ENCODE peak calls at places on chromosome 20, in five cellular contexts. One of them, this sample, is unnamed.

GRCh38 chr20:58021481-58021880 is 207.0 kb downstream of the ANKRD60 start:
- DNase-seq in IMR-90: no peak
- DNase-seq in trophoblast cell: no peak
- DNase-seq in H1: peak
- DNase-seq in neuronal stem cell: no peak
- DNase-seq in this sample: no peak

GRCh38 chr20:60262967-60263603 is 304.9 kb downstream of the CDH26 start:
- DNase-seq in H1: peak
- DNase-seq in trophoblast cell: peak
- DNase-seq in neuronal stem cell: peak
- DNase-seq in IMR-90: no peak
- DNase-seq in this sample: no peak

GRCh38 chr20:48574383-48574782 is 253.4 kb downstream of the PREX1 start:
- DNase-seq in H1: no peak
- DNase-seq in trophoblast cell: no peak
- DNase-seq in neuronal stem cell: peak
- DNase-seq in IMR-90: no peak
- DNase-seq in this sample: peak

GRCh38 chr20:40960521-40960956 is 68.1 kb upstream of the TOP1 start:
- DNase-seq in trophoblast cell: no peak
- DNase-seq in neuronal stem cell: no peak
- DNase-seq in H1: peak
- DNase-seq in IMR-90: no peak
- DNase-seq in this sample: no peak

GRCh38 chr20:34211591-34211990 is 29.6 kb upstream of the ASIP start:
- DNase-seq in trophoblast cell: no peak
- DNase-seq in H1: no peak
- DNase-seq in IMR-90: no peak
- DNase-seq in neuronal stem cell: no peak
- DNase-seq in this sample: no peak

GRCh38 chr20:59939879-59940128 is 301 bp downstream of the PPP1R3D start:
- DNase-seq in trophoblast cell: peak
- DNase-seq in neuronal stem cell: no peak
- DNase-seq in IMR-90: peak
- DNase-seq in H1: no peak
- DNase-seq in this sample: no peak

GRCh38 chr20:11001767-11002540 is 328.2 kb upstream of the JAG1 start:
- DNase-seq in H1: no peak
- DNase-seq in IMR-90: peak
- DNase-seq in trophoblast cell: peak
- DNase-seq in neuronal stem cell: no peak
- DNase-seq in this sample: peak

GRCh38 chr20:18692453-18692852 is 104.6 kb downstream of the DTD1 start:
- DNase-seq in trophoblast cell: no peak
- DNase-seq in neuronal stem cell: no peak
- DNase-seq in H1: peak
- DNase-seq in IMR-90: peak
- DNase-seq in this sample: no peak

GRCh38 chr20:57433658-57434389 is 42.6 kb downstream of the RBM38 start:
- DNase-seq in H1: no peak
- DNase-seq in trophoblast cell: no peak
- DNase-seq in neuronal stem cell: no peak
- DNase-seq in IMR-90: no peak
- DNase-seq in this sample: no peak

GRCh38 chr20:34578040-34578439 is 19.5 kb downstream of the MAP1LC3A start:
- DNase-seq in trophoblast cell: peak
- DNase-seq in neuronal stem cell: no peak
- DNase-seq in IMR-90: peak
- DNase-seq in H1: no peak
- DNase-seq in this sample: no peak

GRCh38 chr20:19802492-19803158 is 44.6 kb downstream of the RIN2 start:
- DNase-seq in IMR-90: peak
- DNase-seq in H1: no peak
- DNase-seq in neuronal stem cell: no peak
- DNase-seq in trophoblast cell: peak
- DNase-seq in this sample: peak

GRCh38 chr20:22403860-22404608 is 180.3 kb downstream of the FOXA2 start:
- DNase-seq in IMR-90: no peak
- DNase-seq in trophoblast cell: no peak
- DNase-seq in H1: no peak
- DNase-seq in neuronal stem cell: peak
- DNase-seq in this sample: peak

GRCh38 chr20:1827974-1828785 is 67.0 kb upstream of the SIRPA start:
- DNase-seq in trophoblast cell: peak
- DNase-seq in IMR-90: no peak
- DNase-seq in neuronal stem cell: no peak
- DNase-seq in H1: no peak
- DNase-seq in this sample: no peak

GRCh38 chr20:45091366-45091765 is 9.6 kb downstream of the KCNS1 start:
- DNase-seq in trophoblast cell: no peak
- DNase-seq in H1: no peak
- DNase-seq in IMR-90: no peak
- DNase-seq in neuronal stem cell: no peak
- DNase-seq in this sample: no peak

GRCh38 chr20:19737025-19737424 is 21.0 kb upstream of the RIN2 start:
- DNase-seq in H1: no peak
- DNase-seq in neuronal stem cell: no peak
- DNase-seq in IMR-90: peak
- DNase-seq in trophoblast cell: peak
- DNase-seq in this sample: peak

GRCh38 chr20:973785-974194 is 28.3 kb downstream of the RSPO4 start:
- DNase-seq in IMR-90: peak
- DNase-seq in neuronal stem cell: no peak
- DNase-seq in trophoblast cell: peak
- DNase-seq in H1: no peak
- DNase-seq in this sample: peak

GRCh38 chr20:1247689-1248088 is 18.4 kb upstream of the SNPH start:
- DNase-seq in neuronal stem cell: no peak
- DNase-seq in IMR-90: no peak
- DNase-seq in trophoblast cell: no peak
- DNase-seq in H1: no peak
- DNase-seq in this sample: no peak

GRCh38 chr20:57672164-57672563 is 37.7 kb downstream of the PMEPA1 start:
- DNase-seq in H1: no peak
- DNase-seq in trophoblast cell: peak
- DNase-seq in neuronal stem cell: no peak
- DNase-seq in IMR-90: peak
- DNase-seq in this sample: no peak

GRCh38 chr20:35174458-35175216 is 2.8 kb downstream of the PROCR start:
- DNase-seq in H1: peak
- DNase-seq in trophoblast cell: peak
- DNase-seq in IMR-90: no peak
- DNase-seq in neuronal stem cell: no peak
- DNase-seq in this sample: no peak

GRCh38 chr20:4084096-4084495 is 68.7 kb upstream of the RNF24 start:
- DNase-seq in IMR-90: no peak
- DNase-seq in trophoblast cell: no peak
- DNase-seq in H1: no peak
- DNase-seq in neuronal stem cell: no peak
- DNase-seq in this sample: no peak

GRCh38 chr20:43667341-43668132 is 623 bp downstream of the MYBL2 start:
- DNase-seq in trophoblast cell: no peak
- DNase-seq in H1: peak
- DNase-seq in IMR-90: no peak
- DNase-seq in neuronal stem cell: peak
- DNase-seq in this sample: peak

GRCh38 chr20:47358052-47358671 is 1.7 kb upstream of the ZMYND8 start:
- DNase-seq in trophoblast cell: no peak
- DNase-seq in H1: no peak
- DNase-seq in IMR-90: no peak
- DNase-seq in neuronal stem cell: no peak
- DNase-seq in this sample: no peak
- H4K91ac ChIP-seq in trophoblast cell: peak
- H4K91ac ChIP-seq in H1: peak
- H4K91ac ChIP-seq in IMR-90: peak
- H4K91ac ChIP-seq in neuronal stem cell: peak
- H4K91ac ChIP-seq in this sample: peak

DNA sequence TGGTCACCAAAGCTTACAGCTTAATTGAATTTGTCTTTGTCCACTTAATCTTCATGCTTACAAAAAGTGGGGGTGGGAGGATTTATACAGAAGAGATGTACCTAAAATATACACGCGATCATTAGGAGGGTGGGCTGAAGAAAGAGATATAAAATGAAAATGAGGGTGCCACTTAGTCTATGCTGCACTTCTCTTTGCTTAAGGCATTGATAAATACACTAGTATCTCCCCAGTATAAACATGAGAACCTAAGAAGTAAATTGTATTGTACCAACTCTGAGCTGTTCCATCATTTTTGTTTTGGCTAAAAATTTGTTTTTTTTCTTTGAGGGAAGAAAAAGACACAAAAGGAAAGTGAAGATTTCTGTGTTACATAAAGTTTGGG is 170.8 kb upstream of the ZNF217 start:
- DNase-seq in neuronal stem cell: no peak
- DNase-seq in trophoblast cell: no peak
- DNase-seq in IMR-90: no peak
- DNase-seq in H1: no peak
- DNase-seq in this sample: no peak
- H2BK5ac ChIP-seq in neuronal stem cell: no peak
- H2BK5ac ChIP-seq in trophoblast cell: no peak
- H2BK5ac ChIP-seq in IMR-90: peak
- H2BK5ac ChIP-seq in H1: peak
- H2BK5ac ChIP-seq in this sample: no peak

GRCh38 chr20:62710221-62710885 is 1.7 kb downstream of the NTSR1 start:
- DNase-seq in trophoblast cell: no peak
- DNase-seq in IMR-90: no peak
- DNase-seq in neuronal stem cell: no peak
- DNase-seq in H1: no peak
- DNase-seq in this sample: no peak

GRCh38 chr20:62707981-62708521 is 585 bp upstream of the NTSR1 start:
- DNase-seq in trophoblast cell: no peak
- DNase-seq in neuronal stem cell: no peak
- DNase-seq in IMR-90: no peak
- DNase-seq in H1: peak
- DNase-seq in this sample: no peak

GRCh38 chr20:62707281-62707941 is 1.2 kb upstream of the NTSR1 start:
- DNase-seq in H1: no peak
- DNase-seq in trophoblast cell: no peak
- DNase-seq in IMR-90: no peak
- DNase-seq in neuronal stem cell: no peak
- DNase-seq in this sample: no peak

GRCh38 chr20:62709537-62709905 is 885 bp downstream of the NTSR1 start:
- DNase-seq in IMR-90: no peak
- DNase-seq in trophoblast cell: no peak
- DNase-seq in H1: no peak
- DNase-seq in neuronal stem cell: no peak
- DNase-seq in this sample: no peak

GRCh38 chr20:62708591-62709536 is at the start of gene NTSR1:
- DNase-seq in IMR-90: no peak
- DNase-seq in neuronal stem cell: no peak
- DNase-seq in trophoblast cell: no peak
- DNase-seq in H1: peak
- DNase-seq in this sample: no peak
- H3K4me3 ChIP-seq in IMR-90: peak
- H3K4me3 ChIP-seq in neuronal stem cell: peak
- H3K4me3 ChIP-seq in trophoblast cell: no peak
- H3K4me3 ChIP-seq in H1: peak
- H3K4me3 ChIP-seq in this sample: peak

GRCh38 chr20:38926934-38927616 is 858 bp downstream of the FAM83D start:
- DNase-seq in IMR-90: peak
- DNase-seq in trophoblast cell: no peak
- DNase-seq in neuronal stem cell: no peak
- DNase-seq in H1: peak
- DNase-seq in this sample: peak
- H4K91ac ChIP-seq in IMR-90: no peak
- H4K91ac ChIP-seq in trophoblast cell: peak
- H4K91ac ChIP-seq in neuronal stem cell: no peak
- H4K91ac ChIP-seq in H1: peak
- H4K91ac ChIP-seq in this sample: no peak

GRCh38 chr20:24489631-24490260 is 20.3 kb downstream of the SYNDIG1 start:
- DNase-seq in trophoblast cell: no peak
- DNase-seq in IMR-90: no peak
- DNase-seq in neuronal stem cell: no peak
- DNase-seq in H1: no peak
- DNase-seq in this sample: no peak
- H2BK5ac ChIP-seq in trophoblast cell: no peak
- H2BK5ac ChIP-seq in IMR-90: no peak
- H2BK5ac ChIP-seq in neuronal stem cell: no peak
- H2BK5ac ChIP-seq in H1: peak
- H2BK5ac ChIP-seq in this sample: no peak

GRCh38 chr20:15419856-15420255 is 1082.4 kb upstream of the FLRT3 start:
- DNase-seq in neuronal stem cell: no peak
- DNase-seq in H1: no peak
- DNase-seq in trophoblast cell: no peak
- DNase-seq in IMR-90: no peak
- DNase-seq in this sample: no peak
- H3K4me3 ChIP-seq in neuronal stem cell: no peak
- H3K4me3 ChIP-seq in H1: no peak
- H3K4me3 ChIP-seq in trophoblast cell: no peak
- H3K4me3 ChIP-seq in IMR-90: no peak
- H3K4me3 ChIP-seq in this sample: no peak

GRCh38 chr20:6697228-6697972 is 70.1 kb upstream of the BMP2 start:
- DNase-seq in H1: no peak
- DNase-seq in trophoblast cell: no peak
- DNase-seq in IMR-90: no peak
- DNase-seq in neuronal stem cell: no peak
- DNase-seq in this sample: no peak
- H4K91ac ChIP-seq in H1: no peak
- H4K91ac ChIP-seq in trophoblast cell: no peak
- H4K91ac ChIP-seq in IMR-90: no peak
- H4K91ac ChIP-seq in neuronal stem cell: no peak
- H4K91ac ChIP-seq in this sample: peak

GRCh38 chr20:36800410-36800809 is 26.8 kb upstream of the DSN1 start:
- DNase-seq in H1: no peak
- DNase-seq in trophoblast cell: no peak
- DNase-seq in neuronal stem cell: no peak
- DNase-seq in IMR-90: no peak
- DNase-seq in this sample: no peak
- H2BK5ac ChIP-seq in H1: no peak
- H2BK5ac ChIP-seq in trophoblast cell: no peak
- H2BK5ac ChIP-seq in neuronal stem cell: no peak
- H2BK5ac ChIP-seq in IMR-90: no peak
- H2BK5ac ChIP-seq in this sample: no peak

This sample was measured in mesenchymal stem cell.